ENCODE peak calls at places on chromosomes 7 and 10, in nine cellular contexts. One of them, this sample, is unnamed.

GRCh38 chr10:29860159-29860558 is 199.2 kb downstream of the JCAD start:
- DNase-seq in esophagus squamous epithelium: no peak
- DNase-seq in heart left ventricle: no peak
- DNase-seq in ovary: no peak
- DNase-seq in right lobe of liver: no peak
- DNase-seq in prostate gland: no peak
- DNase-seq in tibial nerve: no peak
- DNase-seq in uterus: no peak
- DNase-seq in A549: no peak
- DNase-seq in this sample: no peak

GRCh38 chr10:55146032-55146431 is 345.0 kb upstream of the PCDH15 start:
- DNase-seq in prostate gland: no peak
- DNase-seq in right lobe of liver: no peak
- DNase-seq in A549: no peak
- DNase-seq in heart left ventricle: no peak
- DNase-seq in uterus: no peak
- DNase-seq in ovary: no peak
- DNase-seq in esophagus squamous epithelium: no peak
- DNase-seq in tibial nerve: no peak
- DNase-seq in this sample: no peak

GRCh38 chr10:120948889-120949382 is 97.8 kb downstream of the WDR11 start:
- DNase-seq in heart left ventricle: peak
- DNase-seq in uterus: no peak
- DNase-seq in tibial nerve: peak
- DNase-seq in ovary: peak
- DNase-seq in prostate gland: no peak
- DNase-seq in right lobe of liver: peak
- DNase-seq in esophagus squamous epithelium: no peak
- DNase-seq in A549: no peak
- DNase-seq in this sample: peak

GRCh38 chr7:50346548-50347497 is 42.3 kb downstream of the IKZF1 start:
- DNase-seq in tibial nerve: no peak
- DNase-seq in esophagus squamous epithelium: no peak
- DNase-seq in uterus: no peak
- DNase-seq in ovary: no peak
- DNase-seq in prostate gland: no peak
- DNase-seq in A549: no peak
- DNase-seq in right lobe of liver: no peak
- DNase-seq in heart left ventricle: no peak
- DNase-seq in this sample: no peak

GRCh38 chr7:112058654-112059053 is 147.5 kb downstream of the DOCK4 start:
- DNase-seq in heart left ventricle: no peak
- DNase-seq in prostate gland: no peak
- DNase-seq in right lobe of liver: no peak
- DNase-seq in uterus: no peak
- DNase-seq in ovary: no peak
- DNase-seq in esophagus squamous epithelium: no peak
- DNase-seq in A549: no peak
- DNase-seq in tibial nerve: no peak
- DNase-seq in this sample: no peak

GRCh38 chr10:104483582-104483981 is 129.9 kb downstream of the CFAP58 start:
- DNase-seq in heart left ventricle: no peak
- DNase-seq in A549: no peak
- DNase-seq in tibial nerve: no peak
- DNase-seq in prostate gland: no peak
- DNase-seq in ovary: no peak
- DNase-seq in esophagus squamous epithelium: no peak
- DNase-seq in uterus: no peak
- DNase-seq in right lobe of liver: no peak
- DNase-seq in this sample: no peak

GRCh38 chr10:70293169-70293813 is 9.5 kb upstream of the NPFFR1 start:
- DNase-seq in tibial nerve: no peak
- DNase-seq in A549: no peak
- DNase-seq in right lobe of liver: no peak
- DNase-seq in esophagus squamous epithelium: no peak
- DNase-seq in ovary: no peak
- DNase-seq in heart left ventricle: no peak
- DNase-seq in uterus: no peak
- DNase-seq in prostate gland: no peak
- DNase-seq in this sample: no peak

GRCh38 chr7:26686448-26686981 is 177.9 kb downstream of the SKAP2 start:
- DNase-seq in tibial nerve: peak
- DNase-seq in uterus: no peak
- DNase-seq in prostate gland: no peak
- DNase-seq in esophagus squamous epithelium: no peak
- DNase-seq in A549: no peak
- DNase-seq in ovary: no peak
- DNase-seq in right lobe of liver: peak
- DNase-seq in heart left ventricle: no peak
- DNase-seq in this sample: no peak

GRCh38 chr7:101823086-101823485 is 5.7 kb downstream of the CUX1 start:
- DNase-seq in A549: no peak
- DNase-seq in right lobe of liver: no peak
- DNase-seq in ovary: no peak
- DNase-seq in uterus: peak
- DNase-seq in heart left ventricle: peak
- DNase-seq in esophagus squamous epithelium: no peak
- DNase-seq in prostate gland: peak
- DNase-seq in tibial nerve: no peak
- DNase-seq in this sample: no peak

GRCh38 chr7:30225863-30226361 is 58.5 kb upstream of the ZNRF2 start:
- DNase-seq in right lobe of liver: peak
- DNase-seq in tibial nerve: peak
- DNase-seq in A549: no peak
- DNase-seq in uterus: peak
- DNase-seq in prostate gland: peak
- DNase-seq in ovary: peak
- DNase-seq in heart left ventricle: peak
- DNase-seq in esophagus squamous epithelium: peak
- DNase-seq in this sample: peak

GRCh38 chr7:80732635-80733034 is 94.2 kb downstream of the CD36 start:
- DNase-seq in ovary: no peak
- DNase-seq in uterus: no peak
- DNase-seq in heart left ventricle: no peak
- DNase-seq in right lobe of liver: no peak
- DNase-seq in prostate gland: no peak
- DNase-seq in A549: no peak
- DNase-seq in esophagus squamous epithelium: no peak
- DNase-seq in tibial nerve: no peak
- DNase-seq in this sample: no peak

GRCh38 chr7:139783647-139784385 is 6.0 kb upstream of the HIPK2 start:
- DNase-seq in A549: no peak
- DNase-seq in heart left ventricle: no peak
- DNase-seq in uterus: no peak
- DNase-seq in esophagus squamous epithelium: no peak
- DNase-seq in right lobe of liver: no peak
- DNase-seq in prostate gland: no peak
- DNase-seq in tibial nerve: no peak
- DNase-seq in ovary: no peak
- DNase-seq in this sample: no peak

GRCh38 chr10:94680544-94680943 is 3.0 kb upstream of the CYP2C18 start:
- DNase-seq in A549: peak
- DNase-seq in heart left ventricle: no peak
- DNase-seq in esophagus squamous epithelium: no peak
- DNase-seq in uterus: no peak
- DNase-seq in right lobe of liver: no peak
- DNase-seq in tibial nerve: no peak
- DNase-seq in prostate gland: no peak
- DNase-seq in ovary: no peak
- DNase-seq in this sample: no peak

DNA sequence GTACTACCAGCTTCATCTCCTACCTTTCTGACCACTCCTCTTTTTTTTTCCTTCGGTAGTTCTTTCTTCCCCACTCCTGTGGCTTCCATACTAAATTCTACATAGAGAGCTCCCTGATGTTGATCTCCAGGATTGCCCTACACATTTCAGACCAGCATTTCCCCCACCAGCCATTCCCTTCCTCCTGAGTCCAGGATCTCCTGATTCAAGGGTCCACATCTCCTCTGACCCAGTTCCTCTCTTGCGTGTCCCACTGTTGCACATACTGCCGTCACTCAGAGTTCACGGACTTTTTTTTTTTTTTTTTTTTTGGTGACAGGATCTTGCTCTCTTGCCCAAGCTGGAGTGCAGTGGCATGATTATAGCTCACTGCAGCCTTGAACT is 29.9 kb upstream of the ZRANB1 start:
- DNase-seq in prostate gland: no peak
- DNase-seq in heart left ventricle: no peak
- DNase-seq in tibial nerve: no peak
- DNase-seq in ovary: no peak
- DNase-seq in uterus: no peak
- DNase-seq in esophagus squamous epithelium: no peak
- DNase-seq in right lobe of liver: no peak
- DNase-seq in A549: no peak
- DNase-seq in this sample: no peak
- H3K27ac ChIP-seq in prostate gland: peak
- H3K27ac ChIP-seq in heart left ventricle: no peak
- H3K27ac ChIP-seq in tibial nerve: peak
- H3K27ac ChIP-seq in ovary: peak
- H3K27ac ChIP-seq in uterus: peak
- H3K27ac ChIP-seq in esophagus squamous epithelium: peak
- H3K27ac ChIP-seq in right lobe of liver: peak
- H3K27ac ChIP-seq in A549: no peak
- H3K27ac ChIP-seq in this sample: peak

DNA sequence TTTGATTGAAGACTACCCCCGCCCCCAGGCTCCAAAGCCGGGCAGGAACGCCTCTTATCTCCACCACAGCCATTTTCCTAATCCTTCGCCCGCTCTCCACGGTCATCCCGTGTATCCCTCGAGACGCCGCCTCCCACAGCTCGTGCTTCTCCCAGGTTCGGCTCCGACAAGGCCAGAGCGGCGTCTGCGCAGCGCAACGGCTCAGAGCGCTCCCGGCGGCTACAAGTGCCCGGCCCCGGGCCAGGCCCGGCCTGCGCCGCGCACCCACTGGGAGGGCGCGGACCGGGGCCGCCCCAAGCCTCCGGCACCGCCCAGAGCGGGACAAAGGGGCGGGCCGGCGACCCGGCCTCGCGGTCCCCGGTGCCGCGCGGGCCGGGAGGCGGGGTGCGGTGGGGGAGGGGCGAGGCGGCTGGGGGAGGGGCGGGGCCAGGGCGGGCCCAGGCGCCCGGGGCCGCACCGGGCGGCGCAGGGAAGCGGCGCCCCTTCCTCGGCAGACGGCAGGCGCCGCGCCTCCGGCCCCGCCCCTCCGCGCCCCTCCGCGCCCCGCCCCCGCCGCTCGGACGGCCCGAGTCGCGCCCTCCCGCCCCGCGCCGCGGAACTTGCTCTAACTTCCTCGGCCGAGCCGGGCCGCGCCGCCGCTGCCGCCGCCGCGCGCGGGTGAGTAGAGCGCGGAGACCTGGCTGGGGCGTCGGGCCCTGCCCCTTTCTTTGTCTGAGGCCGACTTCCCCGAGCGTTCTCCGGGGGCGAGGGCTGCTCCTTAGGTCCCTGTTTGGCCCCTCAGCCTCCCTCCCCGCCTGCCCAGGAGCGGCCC is at the start of gene TSPAN14:
- DNase-seq in prostate gland: peak
- DNase-seq in right lobe of liver: peak
- DNase-seq in uterus: peak
- DNase-seq in heart left ventricle: peak
- DNase-seq in ovary: peak
- DNase-seq in tibial nerve: peak
- DNase-seq in A549: peak
- DNase-seq in esophagus squamous epithelium: peak
- DNase-seq in this sample: peak
- TF ChIP-seq POLR2A in prostate gland: peak
- TF ChIP-seq POLR2A in right lobe of liver: peak
- TF ChIP-seq POLR2A in uterus: peak
- TF ChIP-seq POLR2A in heart left ventricle: peak
- TF ChIP-seq POLR2A in ovary: peak
- TF ChIP-seq POLR2A in tibial nerve: peak
- TF ChIP-seq POLR2A in A549: peak
- TF ChIP-seq POLR2A in esophagus squamous epithelium: peak
- TF ChIP-seq POLR2A in this sample: peak

GRCh38 chr10:110458583-110458920 is 39.2 kb upstream of the DUSP5 start:
- DNase-seq in right lobe of liver: no peak
- DNase-seq in tibial nerve: no peak
- DNase-seq in heart left ventricle: peak
- DNase-seq in esophagus squamous epithelium: no peak
- DNase-seq in prostate gland: no peak
- DNase-seq in A549: no peak
- DNase-seq in uterus: peak
- DNase-seq in ovary: no peak
- DNase-seq in this sample: no peak

GRCh38 chr10:110457851-110458582 is 39.7 kb upstream of the DUSP5 start:
- DNase-seq in ovary: no peak
- DNase-seq in prostate gland: no peak
- DNase-seq in heart left ventricle: no peak
- DNase-seq in esophagus squamous epithelium: no peak
- DNase-seq in A549: no peak
- DNase-seq in uterus: no peak
- DNase-seq in right lobe of liver: no peak
- DNase-seq in tibial nerve: no peak
- DNase-seq in this sample: no peak

GRCh38 chr10:110456523-110457091 is 41.1 kb upstream of the DUSP5 start:
- DNase-seq in esophagus squamous epithelium: no peak
- DNase-seq in prostate gland: no peak
- DNase-seq in tibial nerve: no peak
- DNase-seq in A549: no peak
- DNase-seq in uterus: no peak
- DNase-seq in ovary: no peak
- DNase-seq in right lobe of liver: peak
- DNase-seq in heart left ventricle: no peak
- DNase-seq in this sample: no peak

GRCh38 chr10:110455440-110455839 is 42.3 kb upstream of the DUSP5 start:
- DNase-seq in ovary: no peak
- DNase-seq in esophagus squamous epithelium: no peak
- DNase-seq in right lobe of liver: no peak
- DNase-seq in uterus: no peak
- DNase-seq in A549: no peak
- DNase-seq in heart left ventricle: no peak
- DNase-seq in tibial nerve: no peak
- DNase-seq in prostate gland: no peak
- DNase-seq in this sample: no peak

DNA sequence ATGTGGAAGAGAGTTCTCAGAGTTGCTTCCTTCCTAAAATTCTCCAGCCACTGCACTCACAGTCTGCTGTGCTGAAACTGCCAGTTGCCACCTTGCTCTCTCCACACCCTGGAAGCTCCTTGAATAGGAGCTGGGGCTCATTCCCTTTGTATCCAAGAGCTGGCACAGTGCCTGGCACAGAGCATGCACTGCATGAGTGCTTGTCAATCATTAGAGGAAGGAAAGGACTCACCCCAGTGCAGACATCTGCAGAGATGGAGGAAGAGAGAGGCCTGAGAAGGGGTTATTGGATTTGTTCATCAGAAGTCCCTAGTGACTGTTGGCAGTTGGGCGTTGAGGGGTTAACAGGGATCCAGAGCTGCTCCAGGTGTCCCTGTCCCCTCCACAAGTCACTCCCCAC is 41.7 kb upstream of the DUSP5 start:
- DNase-seq in prostate gland: no peak
- DNase-seq in A549: no peak
- DNase-seq in ovary: no peak
- DNase-seq in right lobe of liver: no peak
- DNase-seq in heart left ventricle: no peak
- DNase-seq in esophagus squamous epithelium: no peak
- DNase-seq in tibial nerve: no peak
- DNase-seq in uterus: no peak
- DNase-seq in this sample: no peak
- H3K27ac ChIP-seq in prostate gland: no peak
- H3K27ac ChIP-seq in A549: peak
- H3K27ac ChIP-seq in ovary: no peak
- H3K27ac ChIP-seq in right lobe of liver: peak
- H3K27ac ChIP-seq in heart left ventricle: no peak
- H3K27ac ChIP-seq in esophagus squamous epithelium: no peak
- H3K27ac ChIP-seq in tibial nerve: no peak
- H3K27ac ChIP-seq in uterus: no peak
- H3K27ac ChIP-seq in this sample: no peak

GRCh38 chr7:88218836-88219605 is 817 bp downstream of the SRI start:
- DNase-seq in esophagus squamous epithelium: no peak
- DNase-seq in tibial nerve: peak
- DNase-seq in prostate gland: peak
- DNase-seq in A549: peak
- DNase-seq in ovary: peak
- DNase-seq in uterus: peak
- DNase-seq in right lobe of liver: peak
- DNase-seq in heart left ventricle: peak
- DNase-seq in this sample: peak
- TF ChIP-seq POLR2A in esophagus squamous epithelium: no peak
- TF ChIP-seq POLR2A in tibial nerve: no peak
- TF ChIP-seq POLR2A in prostate gland: peak
- TF ChIP-seq POLR2A in A549: no peak
- TF ChIP-seq POLR2A in ovary: no peak
- TF ChIP-seq POLR2A in uterus: no peak
- TF ChIP-seq POLR2A in right lobe of liver: no peak
- TF ChIP-seq POLR2A in heart left ventricle: no peak
- TF ChIP-seq POLR2A in this sample: no peak

This sample was measured in testis.